ENCODE peak calls at places on chromosomes 1 and 21, in six cellular contexts. F, X, S, L, G and C are unnamed samples.

GRCh38 chr1:169113613-169114119 is 7.2 kb downstream of the ATP1B1 start:
- DNase-seq in F (no peak), X (no peak), S (no peak), L (no peak), G (peak; percentile 94), C (peak; percentile 87)

GRCh38 chr21:42846221-42846620 is 33.1 kb downstream of the WDR4 start:
- DNase-seq in F (no peak), X (peak; percentile 46), S (no peak), L (peak; percentile 31), G (no peak), C (no peak)

GRCh38 chr1:1471389-1472045 is at the start of gene ATAD3B:
- DNase-seq in F (peak; percentile 94), X (peak; percentile 96), S (peak; percentile 97), L (peak; percentile 96), G (peak; percentile 98), C (peak; percentile 87)

GRCh38 chr1:152440635-152441471 is 26.8 kb upstream of the CRNN start:
- DNase-seq in F (peak; percentile 73), X (peak; percentile 68), S (peak; percentile 75), L (peak; percentile 70), G (peak; percentile 69), C (peak; percentile 72)

GRCh38 chr1:233364695-233365539 is 37.4 kb downstream of the MAP3K21 start:
- DNase-seq in F (no peak), X (no peak), S (no peak), L (no peak), G (peak; percentile 52), C (peak; percentile 26)

GRCh38 chr1:7967206-7967605 is 5.7 kb downstream of the PARK7 start:
- DNase-seq in F (no peak), X (no peak), S (no peak), L (no peak), G (no peak), C (no peak)

GRCh38 chr1:44354268-44354839 is 703 bp downstream of the ERI3 start:
- DNase-seq in F (no peak), X (no peak), S (peak; percentile 53), L (no peak), G (peak; percentile 60), C (peak; percentile 56)

GRCh38 chr21:31671931-31672330 is 12.4 kb downstream of the SOD1 start:
- DNase-seq in F (no peak), X (no peak), S (no peak), L (no peak), G (no peak), C (no peak)

GRCh38 chr1:175922254-175922881 is 179.0 kb upstream of the TNR start:
- DNase-seq in F (no peak), X (no peak), S (no peak), L (no peak), G (no peak), C (no peak)

GRCh38 chr1:39326836-39327235 is 122.3 kb downstream of the MACF1 start:
- DNase-seq in F (no peak), X (no peak), S (no peak), L (no peak), G (peak; percentile 7), C (peak; percentile 31)

GRCh38 chr1:56551691-56552090 is 27.7 kb downstream of the PLPP3 start:
- DNase-seq in F (no peak), X (no peak), S (no peak), L (no peak), G (no peak), C (no peak)

GRCh38 chr1:180258935-180259334 is 28.9 kb downstream of the LHX4 start:
- DNase-seq in F (no peak), X (no peak), S (no peak), L (no peak), G (no peak), C (no peak)

GRCh38 chr1:185375583-185375982 is 58.5 kb upstream of the IVNS1ABP start:
- DNase-seq in F (peak; percentile 21), X (peak; percentile 75), S (peak; percentile 44), L (peak; percentile 54), G (peak; percentile 57), C (peak; percentile 19)

GRCh38 chr1:186326009-186326408 is 49.0 kb downstream of the TPR start:
- DNase-seq in F (no peak), X (no peak), S (no peak), L (no peak), G (no peak), C (no peak)

GRCh38 chr21:35658242-35658641 is 402.1 kb downstream of the SETD4 start:
- DNase-seq in F (no peak), X (no peak), S (no peak), L (no peak), G (peak; percentile 88), C (peak; percentile 94)

GRCh38 chr21:42305707-42306147 is 9.5 kb downstream of the TFF3 start:
- DNase-seq in F (no peak), X (no peak), S (no peak), L (no peak), G (no peak), C (no peak)

GRCh38 chr1:229884765-229885164 is 182.3 kb upstream of the GALNT2 start:
- DNase-seq in F (no peak), X (no peak), S (no peak), L (no peak), G (no peak), C (no peak)

GRCh38 chr1:8011016-8011415 is 15.1 kb downstream of the ERRFI1 start:
- DNase-seq in F (no peak), X (no peak), S (peak; percentile 89), L (peak; percentile 55), G (no peak), C (peak; percentile 18)

GRCh38 chr1:225447001-225447615 is 19.3 kb upstream of the LBR start:
- DNase-seq in F (no peak), X (peak; percentile 68), S (no peak), L (peak; percentile 41), G (no peak), C (no peak)

GRCh38 chr1:240823357-240823756 is 211.4 kb upstream of the GREM2 start:
- DNase-seq in F (no peak), X (no peak), S (no peak), L (no peak), G (no peak), C (no peak)

GRCh38 chr1:6002714-6003501 is 10.7 kb upstream of the NPHP4 start:
- DNase-seq in F (peak; percentile 62), X (peak; percentile 44), S (peak; percentile 46), L (no peak), G (no peak), C (no peak)
- TF ChIP-seq CTCF in F (peak; percentile 37), X (no peak), S (no peak), L (no peak), G (no peak), C (no peak)

DNA sequence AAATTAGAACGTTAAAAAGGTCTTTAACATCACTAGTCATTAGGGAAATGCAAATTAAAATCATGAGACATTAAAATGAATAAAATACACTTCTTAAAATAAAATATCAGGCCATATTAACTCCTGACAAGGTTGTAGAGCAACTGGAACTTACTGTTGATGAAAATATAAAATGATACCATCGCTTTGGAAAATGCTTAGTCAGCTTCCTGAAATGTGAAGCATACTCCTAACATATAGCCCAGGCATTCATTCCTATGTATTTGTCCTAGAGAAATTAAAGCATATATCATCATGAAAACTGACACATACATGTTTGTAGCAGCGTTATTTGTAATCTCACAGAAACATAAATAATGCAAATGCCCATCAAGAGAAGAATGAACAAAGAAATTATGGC is 211.5 kb upstream of the CHRM3 start:
- DNase-seq in F (no peak), X (no peak), S (no peak), L (no peak), G (no peak), C (no peak)
- H3K4me3 ChIP-seq in F (no peak overlapping the region), X (no peak overlapping the region), S (no peak overlapping the region), L (no peak overlapping the region), G (no peak overlapping the region), C (no peak overlapping the region)

GRCh38 chr1:115465802-115466363 is 127.8 kb upstream of the NGF start:
- DNase-seq in F (no peak), X (no peak), S (no peak), L (no peak), G (peak; percentile 28), C (no peak)

GRCh38 chr1:115463347-115463746 is 125.3 kb upstream of the NGF start:
- DNase-seq in F (peak; percentile 24), X (no peak), S (no peak), L (no peak), G (no peak), C (no peak)

GRCh38 chr1:115467790-115468189 is 129.7 kb upstream of the NGF start:
- DNase-seq in F (no peak), X (no peak), S (no peak), L (no peak), G (no peak), C (no peak)

GRCh38 chr1:115467196-115467595 is 129.1 kb upstream of the NGF start:
- DNase-seq in F (no peak), X (no peak), S (no peak), L (no peak), G (no peak), C (no peak)

GRCh38 chr1:115466433-115466832 is 128.4 kb upstream of the NGF start:
- DNase-seq in F (no peak), X (no peak), S (no peak), L (no peak), G (no peak), C (no peak)
- TF ChIP-seq CTCF in F (no peak), X (no peak), S (no peak), L (no peak), G (peak; percentile 31), C (peak; percentile 18)

GRCh38 chr1:35340519-35340918 is 72.0 kb downstream of the ZMYM4 start:
- DNase-seq in F (no peak), X (no peak), S (no peak), L (no peak), G (no peak), C (no peak)

GRCh38 chr1:35350872-35351271 is 82.4 kb downstream of the ZMYM4 start:
- DNase-seq in F (peak; percentile 12), X (no peak), S (no peak), L (peak; percentile 53), G (no peak), C (no peak)

GRCh38 chr1:35345439-35345981 is 77.0 kb downstream of the ZMYM4 start:
- DNase-seq in F (no peak), X (no peak), S (no peak), L (peak; percentile 68), G (peak; percentile 48), C (peak; percentile 10)
- H3K4me3 ChIP-seq in F (no peak overlapping the region), X (no peak overlapping the region), S (no peak overlapping the region), L (peak overlapping the region; percentile 45), G (no peak overlapping the region), C (no peak overlapping the region)

DNA sequence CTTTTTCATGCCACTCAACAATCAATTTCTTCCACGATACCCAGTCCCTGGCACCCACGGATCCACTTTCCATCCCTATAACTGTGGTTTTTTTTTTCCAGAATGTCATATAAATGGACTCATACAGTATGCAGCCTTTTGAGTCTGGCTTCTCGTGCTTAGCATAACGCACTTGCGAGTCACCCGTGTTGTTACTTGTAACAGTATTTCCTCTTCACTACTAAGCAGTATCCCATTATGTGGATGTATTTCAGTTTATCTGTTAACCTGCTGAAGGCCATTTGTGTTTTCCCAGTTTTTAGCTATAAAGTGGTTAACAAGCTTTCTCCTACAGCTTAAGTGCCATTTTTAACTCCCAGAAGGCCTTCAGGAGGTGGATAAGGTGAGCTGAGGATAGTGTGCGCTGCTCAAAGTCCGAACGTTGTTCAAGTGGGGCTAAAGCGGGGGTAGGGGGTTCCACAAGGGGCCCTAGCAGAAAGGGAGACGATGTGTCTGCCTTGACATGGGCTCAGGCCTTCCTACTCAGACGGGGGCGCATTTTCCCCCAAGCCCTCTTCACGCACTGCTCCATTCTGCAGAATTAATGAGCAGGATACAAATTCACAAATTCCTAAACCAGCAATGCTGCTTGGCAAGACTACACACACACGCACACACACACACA is 770 bp downstream of the ADAR start:
- DNase-seq in F (no peak), X (no peak), S (no peak), L (no peak), G (peak; percentile 66), C (peak; percentile 58)
- TF ChIP-seq CTCF in F (no peak), X (no peak), S (no peak), L (no peak), G (no peak), C (no peak)